ENCODE peak calls at places on chromosomes 7 and 10, in seven cellular contexts. Y, E, C, V, O, L and P are unnamed samples.

GRCh38 chr10:1152386-1153252 is 96.4 kb downstream of the WDR37 start:
- DNase-seq in Y (no peak), E (no peak), C (no peak), V (peak), O (no peak), L (no peak), P (no peak)

GRCh38 chr7:102270176-102270887 is 16.3 kb upstream of the SH2B2 start:
- DNase-seq in Y (no peak), E (no peak), C (no peak), V (no peak), O (no peak), L (no peak), P (no peak)

GRCh38 chr7:117132385-117133120 is 179.3 kb downstream of the ST7 start:
- DNase-seq in Y (peak), E (no peak), C (no peak), V (no peak), O (no peak), L (no peak), P (peak)

GRCh38 chr7:20152511-20152910 is 64.7 kb downstream of the MACC1 start:
- DNase-seq in Y (no peak), E (no peak), C (no peak), V (no peak), O (no peak), L (no peak), P (no peak)

GRCh38 chr7:142516038-142516501 is 233.2 kb upstream of the PRSS1 start:
- DNase-seq in Y (peak), E (no peak), C (peak), V (no peak), O (no peak), L (no peak), P (peak)

GRCh38 chr10:80443531-80443974 is 10.6 kb upstream of the TSPAN14 start:
- DNase-seq in Y (peak), E (no peak), C (no peak), V (no peak), O (no peak), L (no peak), P (peak)

GRCh38 chr7:115052706-115053105 is 130.8 kb downstream of the MDFIC start:
- DNase-seq in Y (no peak), E (no peak), C (no peak), V (no peak), O (no peak), L (no peak), P (no peak)

GRCh38 chr10:132884041-132884440 is 58.3 kb downstream of the CFAP46 start:
- DNase-seq in Y (no peak), E (no peak), C (no peak), V (no peak), O (no peak), L (no peak), P (no peak)

GRCh38 chr7:17206354-17206905 is 92.0 kb upstream of the AHR start:
- DNase-seq in Y (no peak), E (no peak), C (no peak), V (no peak), O (no peak), L (no peak), P (no peak)

GRCh38 chr10:11448190-11448544 is 163.3 kb downstream of the USP6NL start:
- DNase-seq in Y (no peak), E (no peak), C (no peak), V (peak), O (no peak), L (no peak), P (no peak)

GRCh38 chr7:113113912-113114311 is 4.4 kb downstream of the SMIM30 start:
- DNase-seq in Y (peak), E (no peak), C (no peak), V (no peak), O (no peak), L (no peak), P (peak)